ENCODE peak calls at places on chromosomes 3 and 15, in eight cellular contexts. L is HFF-Myc, I is heart right ventricle, T is neural progenitor cell, S is dorsolateral prefrontal cortex, R is B cell, U is A549, Y is upper lobe of left lung. E is an unnamed sample.

GRCh38 chr3:132645058-132645457 is 14.6 kb downstream of the ACAD11 start:
- DNase-seq in L (no peak), U (no peak), I (no peak), R (no peak), T (no peak), Y (no peak), S (no peak), E (no peak)

GRCh38 chr15:100189849-100190248 is 151.9 kb downstream of the ADAMTS17 start:
- DNase-seq in Y (no peak), I (no peak), L (no peak), U (no peak), S (no peak), T (no peak), R (no peak), E (no peak)

GRCh38 chr15:75921732-75922703 is 18.3 kb downstream of the FBXO22 start:
- DNase-seq in I (peak; percentile 32), S (no peak), T (peak; percentile 67), U (peak; percentile 71), Y (peak; percentile 53), L (peak; percentile 54), R (no peak), E (no peak)

GRCh38 chr3:181694805-181695660 is 16.7 kb upstream of the SOX2 start:
- DNase-seq in S (no peak), R (no peak), Y (peak; percentile 50), I (peak; percentile 27), L (no peak), T (peak; percentile 83), U (no peak), E (no peak)

GRCh38 chr3:111976254-111976653 is 2.6 kb upstream of the ABHD10 start:
- DNase-seq in I (no peak), S (no peak), T (no peak), L (no peak), Y (no peak), U (no peak), R (no peak), E (no peak)

GRCh38 chr15:45441686-45442085 is 63.3 kb upstream of the GATM start:
- DNase-seq in T (no peak), L (no peak), R (no peak), I (peak; percentile 22), Y (peak; percentile 84), U (no peak), S (no peak), E (no peak)

GRCh38 chr15:92808611-92809063 is 91.5 kb upstream of the CHD2 start:
- DNase-seq in R (peak; percentile 67), Y (peak; percentile 57), L (no peak), U (peak; percentile 83), S (peak; percentile 32), I (peak; percentile 44), T (no peak), E (no peak)

GRCh38 chr3:143958966-143959365 is 12.7 kb upstream of the DIPK2A start:
- DNase-seq in Y (no peak), R (no peak), I (no peak), T (no peak), L (no peak), U (no peak), S (no peak), E (no peak)

GRCh38 chr15:77983708-77984445 is 93.6 kb downstream of the TBC1D2B start:
- DNase-seq in R (no peak), S (no peak), U (no peak), T (no peak), I (no peak), L (no peak), Y (no peak), E (peak; percentile 66)

GRCh38 chr3:34017757-34018156 is 219.3 kb downstream of the PDCD6IP start:
- DNase-seq in R (no peak), S (no peak), Y (no peak), L (no peak), T (no peak), I (no peak), U (no peak), E (no peak)

GRCh38 chr3:34013818-34014576 is 215.6 kb downstream of the PDCD6IP start:
- DNase-seq in I (no peak), L (no peak), S (no peak), Y (no peak), R (no peak), T (no peak), U (peak; percentile 22), E (no peak)

GRCh38 chr3:34019158-34019557 is 220.7 kb downstream of the PDCD6IP start:
- DNase-seq in I (no peak), Y (no peak), T (no peak), S (no peak), L (no peak), R (no peak), U (no peak), E (no peak)

GRCh38 chr3:34015204-34016142 is 217.0 kb downstream of the PDCD6IP start:
- DNase-seq in Y (no peak), T (peak; percentile 43), I (no peak), R (no peak), U (peak; percentile 41), L (peak; percentile 12), S (no peak), E (no peak)

GRCh38 chr3:34016925-34017592 is 218.6 kb downstream of the PDCD6IP start:
- DNase-seq in L (no peak), T (no peak), I (no peak), S (no peak), U (no peak), Y (no peak), R (no peak), E (no peak)
- TF ChIP-seq CTCF in L (no peak), T (no peak), I (no peak), S (no peak), U (no peak), Y (no peak), R (no peak), E (no peak)

GRCh38 chr3:58424613-58425012 is 9.0 kb downstream of the PDHB start:
- DNase-seq in I (no peak), L (no peak), R (no peak), T (no peak), U (no peak), Y (no peak), S (no peak), E (no peak)

GRCh38 chr3:58419782-58420512 is 13.7 kb downstream of the PDHB start:
- DNase-seq in L (no peak), I (peak; percentile 65), T (no peak), U (no peak), Y (no peak), S (no peak), R (no peak), E (no peak)

GRCh38 chr3:58425782-58426181 is 7.8 kb downstream of the PDHB start:
- DNase-seq in U (no peak), I (no peak), R (no peak), S (no peak), L (no peak), Y (no peak), T (no peak), E (no peak)

GRCh38 chr3:58421004-58421403 is 12.6 kb downstream of the PDHB start:
- DNase-seq in I (no peak), T (no peak), R (no peak), U (no peak), L (no peak), S (no peak), Y (no peak), E (no peak)

GRCh38 chr3:58422756-58423324 is 10.8 kb downstream of the PDHB start:
- DNase-seq in S (no peak), R (no peak), L (no peak), I (no peak), T (no peak), U (peak; percentile 51), Y (no peak), E (no peak)
- TF ChIP-seq CTCF in S (peak; percentile 29), R (no peak), L (peak; percentile 23), I (peak; percentile 18), T (peak; percentile 21), U (peak; percentile 33), Y (peak; percentile 8), E (no peak)

DNA sequence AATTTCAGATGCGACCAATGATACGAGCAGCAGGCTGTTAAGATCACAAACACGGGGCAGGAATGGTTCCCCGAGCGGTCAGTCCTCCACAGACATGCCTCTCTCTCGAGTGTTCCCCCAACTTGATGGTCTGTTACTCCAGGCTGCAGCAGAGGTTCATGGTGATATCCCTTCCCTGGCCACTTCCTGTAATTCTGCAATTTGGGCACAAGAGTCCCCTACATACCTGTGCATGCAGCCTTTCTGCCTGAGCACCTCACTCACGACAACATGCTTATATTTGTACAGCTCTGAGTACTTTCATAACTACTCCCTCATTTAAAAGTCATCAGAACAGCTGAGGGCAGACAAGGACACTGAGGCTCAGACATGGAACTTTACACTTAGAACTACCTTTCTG is 408.1 kb upstream of the NR2F2 start:
- DNase-seq in S (no peak), U (peak; percentile 26), Y (no peak), R (no peak), L (no peak), I (no peak), T (no peak), E (no peak)
- TF ChIP-seq CTCF in S (no peak), U (no peak), Y (no peak), R (no peak), L (no peak), I (no peak), T (no peak), E (no peak)

DNA sequence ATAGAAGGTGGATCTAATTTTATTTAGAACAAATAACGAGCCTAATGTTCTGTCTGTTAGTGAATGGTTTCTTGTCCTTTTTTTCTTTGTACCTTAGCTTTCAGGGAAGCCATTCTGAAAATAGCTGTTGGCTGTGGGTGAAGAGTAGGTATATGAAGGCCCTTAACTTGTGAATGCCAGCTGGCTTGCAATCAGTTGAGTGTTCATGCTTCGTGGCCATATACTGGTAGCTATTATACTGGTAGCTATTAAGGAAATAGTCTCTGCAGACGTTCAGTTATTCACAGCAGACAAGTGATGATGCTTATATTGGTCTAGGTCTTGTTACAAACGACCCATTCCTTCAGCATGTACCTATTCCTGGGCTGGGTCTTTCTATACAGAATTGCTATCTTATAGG is 18.8 kb downstream of the TRIM71 start:
- DNase-seq in R (no peak), Y (no peak), S (no peak), L (no peak), I (no peak), U (no peak), T (no peak), E (no peak)
- TF ChIP-seq CTCF in R (no peak), Y (no peak), S (no peak), L (no peak), I (no peak), U (no peak), T (no peak), E (no peak)

DNA sequence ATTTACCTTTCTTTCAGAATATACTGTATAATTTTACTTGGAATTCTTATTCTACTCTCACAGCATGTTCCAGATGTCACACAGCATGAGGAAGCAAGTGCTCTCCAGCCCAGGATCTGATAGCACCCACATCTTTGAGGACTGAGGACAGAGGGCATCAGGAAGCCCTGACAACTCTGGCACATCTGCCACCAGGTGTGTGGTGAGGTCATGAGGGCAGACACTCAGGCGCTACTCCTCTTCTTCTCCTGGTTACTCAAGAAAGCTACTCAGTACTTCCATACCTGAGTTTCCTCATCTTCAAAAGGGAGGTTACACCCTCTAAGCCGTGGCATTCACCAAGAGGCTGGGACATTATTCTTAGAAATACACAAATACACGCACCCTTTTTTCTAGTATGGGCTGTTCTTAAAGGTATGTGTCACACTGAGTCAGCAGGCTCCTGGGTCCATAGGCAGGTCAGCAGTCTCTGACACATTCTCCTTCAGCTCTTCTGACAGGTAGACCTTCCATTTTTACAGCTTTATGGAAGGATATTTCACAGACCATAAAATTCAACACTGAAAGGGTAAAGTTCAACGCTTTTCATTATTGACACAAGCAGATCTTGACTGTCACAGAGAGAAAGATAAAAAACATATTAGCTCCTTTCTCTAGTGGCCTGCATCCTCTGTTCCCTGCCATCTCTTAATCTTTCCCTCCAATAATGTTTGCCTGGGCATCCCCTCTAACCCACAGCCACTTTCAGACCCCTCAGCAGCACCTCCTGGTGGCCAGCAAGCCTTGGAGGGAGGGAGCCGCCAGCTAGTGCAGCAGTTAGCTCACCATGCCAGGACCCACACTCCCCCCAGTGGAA is 103.2 kb upstream of the TJP1 start:
- DNase-seq in S (no peak), U (peak; percentile 92), I (peak; percentile 85), T (peak; percentile 86), L (no peak), R (no peak), Y (peak; percentile 49), E (peak; percentile 74)
- TF ChIP-seq CTCF in S (peak; percentile 49), U (peak; percentile 97), I (peak; percentile 94), T (peak; percentile 93), L (peak; percentile 92), R (no peak), Y (peak; percentile 82), E (peak; percentile 85)

E was measured in type B pancreatic cell.